ENCODE peak calls at places on chromosomes 5 and 9, in ten cellular contexts. T is mesothelial cell of epicardium, E is cardiac muscle cell, Q is WERI-Rb-1, A is foreskin fibroblast, R is astrocyte of the spinal cord, M is HFFc6, K is WTC11, Z is nephron progenitor cell, X is GM20000. P is an unnamed sample.
A peak's percentile ranks its signal among the peaks of the same experiment; 100 is the strongest.

GRCh38 chr9:35649431-35650340 is 1.0 kb downstream of the SIT1 start:
- DNase-seq in A (no peak), R (peak; percentile 10), Z (no peak), Q (no peak), X (peak; percentile 40), M (no peak), T (no peak), E (no peak), K (no peak), P (peak; percentile 5)

GRCh38 chr5:56085205-56085604 is 90.4 kb upstream of the IL6ST start:
- DNase-seq in X (no peak), K (no peak), A (no peak), T (no peak), M (no peak), E (no peak), Q (no peak), R (no peak), Z (no peak), P (no peak)

GRCh38 chr5:65032250-65032649 is 263.5 kb downstream of the CWC27 start:
- DNase-seq in M (peak; percentile 98), X (no peak), R (peak; percentile 91), T (no peak), K (no peak), Q (no peak), Z (no peak), A (peak; percentile 89), E (no peak), P (no peak)

GRCh38 chr9:133955821-133956411 is 36.2 kb downstream of the VAV2 start:
- DNase-seq in K (peak; percentile 66), T (no peak), A (peak; percentile 70), E (peak; percentile 72), M (no peak), X (peak; percentile 76), R (peak; percentile 36), Z (peak; percentile 60), Q (peak; percentile 85), P (peak; percentile 77)

GRCh38 chr5:99119326-99119725 is 190.5 kb upstream of the CHD1 start:
- DNase-seq in M (no peak), A (no peak), X (no peak), T (no peak), R (no peak), E (no peak), K (no peak), Q (no peak), Z (no peak), P (no peak)

GRCh38 chr9:124480621-124480981 is 26.6 kb downstream of the NR5A1 start:
- DNase-seq in A (peak; percentile 44), R (peak; percentile 6), K (peak; percentile 73), M (no peak), Q (peak; percentile 77), T (no peak), X (peak; percentile 83), E (peak; percentile 72), Z (peak; percentile 58), P (no peak)

GRCh38 chr5:151663617-151664322 is 22.9 kb downstream of the SPARC start:
- DNase-seq in A (peak; percentile 59), M (no peak), Q (no peak), X (no peak), E (no peak), R (no peak), Z (no peak), K (no peak), T (no peak), P (no peak)

GRCh38 chr9:33202552-33203300 is 35.6 kb upstream of the B4GALT1 start:
- DNase-seq in T (no peak), A (peak; percentile 84), Q (no peak), K (no peak), Z (no peak), X (peak; percentile 74), R (peak; percentile 71), E (no peak), M (no peak), P (no peak)

GRCh38 chr5:57887851-57888621 is 405.4 kb upstream of the ACTBL2 start:
- DNase-seq in X (no peak), M (peak; percentile 67), Z (peak; percentile 35), T (no peak), Q (peak; percentile 69), A (peak; percentile 70), R (peak; percentile 73), K (peak; percentile 35), E (peak; percentile 77), P (peak; percentile 25)

GRCh38 chr5:34452170-34452828 is 203.8 kb upstream of the RAI14 start:
- DNase-seq in A (peak; percentile 56), R (peak; percentile 38), T (no peak), M (peak; percentile 25), Q (no peak), E (peak; percentile 31), K (no peak), X (no peak), Z (no peak), P (no peak)

GRCh38 chr5:150020249-150020648 is 19.7 kb downstream of the HMGXB3 start:
- DNase-seq in E (no peak), T (no peak), K (no peak), Z (no peak), M (no peak), X (no peak), A (no peak), Q (no peak), R (no peak), P (no peak)

GRCh38 chr5:61167382-61167781 is 5.1 kb upstream of the SMIM15 start:
- DNase-seq in A (peak; percentile 75), R (peak; percentile 55), Z (no peak), Q (peak; percentile 11), X (peak; percentile 49), T (no peak), E (no peak), K (no peak), M (no peak), P (no peak)
- TF ChIP-seq CTCF in A (peak; percentile 35), R (peak; percentile 68), Z (no peak), Q (peak; percentile 20), X (peak; percentile 25), T (no peak), E (peak; percentile 42), K (no peak), M (peak; percentile 56), P (peak; percentile 44)

DNA sequence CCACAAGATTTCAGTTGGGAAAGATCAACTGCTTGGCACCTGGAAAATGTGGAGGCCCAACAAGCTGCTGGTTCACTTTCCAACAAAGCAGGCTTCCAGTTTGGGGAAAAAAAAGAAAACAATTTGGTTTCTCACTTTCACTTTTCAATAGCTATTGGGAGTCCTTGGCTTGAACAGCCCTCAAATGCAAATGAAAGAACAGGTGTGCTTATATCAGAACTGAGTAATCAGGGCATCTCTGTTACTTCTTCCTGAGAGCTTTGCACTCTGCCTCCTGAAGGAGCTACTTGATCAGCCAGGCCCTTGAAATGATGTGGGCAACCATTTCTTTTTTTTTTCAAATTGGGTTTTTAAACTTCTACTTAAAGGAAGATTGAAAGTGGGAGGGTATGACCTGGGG is 73.5 kb downstream of the MFAP3 start:
- DNase-seq in X (peak; percentile 18), M (no peak), E (no peak), R (no peak), Z (no peak), Q (no peak), A (no peak), T (no peak), K (no peak), P (no peak)
- TF ChIP-seq CTCF in X (no peak), M (no peak), E (no peak), R (no peak), Z (no peak), Q (no peak), A (no peak), T (no peak), K (no peak), P (no peak)

DNA sequence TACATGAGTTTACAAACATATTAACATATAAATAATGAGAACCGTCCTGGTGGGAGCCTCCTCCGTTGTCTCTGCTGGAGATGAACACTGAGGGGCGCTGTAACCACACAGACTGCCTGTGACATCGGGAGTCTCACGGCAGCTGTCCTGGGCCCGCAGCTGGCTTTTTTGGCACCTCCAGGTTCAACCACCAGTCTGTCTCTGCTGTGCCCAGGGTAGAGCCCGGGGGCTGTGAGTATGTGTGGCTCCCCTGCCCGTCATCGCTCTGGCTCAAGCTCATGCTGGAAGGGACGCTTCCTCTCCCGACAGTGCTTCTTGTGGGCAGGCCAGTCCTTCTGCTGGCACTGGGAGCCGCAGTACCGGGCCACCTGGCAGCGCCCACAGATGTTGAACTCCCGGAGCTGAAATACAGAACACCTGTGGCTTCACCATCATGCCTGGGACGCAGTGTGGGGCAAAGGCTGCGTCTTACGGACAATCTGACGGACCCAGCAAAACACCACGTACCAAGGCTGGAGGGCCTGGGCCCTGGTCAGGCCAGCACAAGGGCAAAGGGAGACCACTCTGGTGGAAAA is 3.6 kb upstream of the DPH7 start:
- DNase-seq in A (peak; percentile 43), X (no peak), Z (peak; percentile 32), K (peak; percentile 70), R (no peak), Q (peak; percentile 54), M (no peak), E (peak; percentile 30), T (no peak), P (no peak)
- TF ChIP-seq CTCF in A (no peak), X (no peak), Z (peak; percentile 27), K (peak; percentile 53), R (peak; percentile 16), Q (peak; percentile 52), M (peak; percentile 59), E (peak; percentile 22), T (no peak), P (peak; percentile 37)

GRCh38 chr5:135159626-135160025 is 125.6 kb upstream of the PITX1 start:
- DNase-seq in E (no peak), R (no peak), T (no peak), X (no peak), M (no peak), Z (no peak), K (no peak), Q (no peak), A (no peak), P (no peak)

GRCh38 chr5:135163391-135163790 is 129.4 kb upstream of the PITX1 start:
- DNase-seq in Z (no peak), A (no peak), X (no peak), Q (peak; percentile 42), E (no peak), T (no peak), K (no peak), R (no peak), M (no peak), P (no peak)

GRCh38 chr5:135160036-135160675 is 126.1 kb upstream of the PITX1 start:
- DNase-seq in T (no peak), R (no peak), M (no peak), X (no peak), K (no peak), Z (no peak), E (no peak), Q (no peak), A (no peak), P (no peak)

GRCh38 chr5:135163964-135164363 is 129.9 kb upstream of the PITX1 start:
- DNase-seq in K (no peak), X (no peak), T (no peak), Z (no peak), E (no peak), Q (no peak), R (no peak), M (no peak), A (no peak), P (no peak)

DNA sequence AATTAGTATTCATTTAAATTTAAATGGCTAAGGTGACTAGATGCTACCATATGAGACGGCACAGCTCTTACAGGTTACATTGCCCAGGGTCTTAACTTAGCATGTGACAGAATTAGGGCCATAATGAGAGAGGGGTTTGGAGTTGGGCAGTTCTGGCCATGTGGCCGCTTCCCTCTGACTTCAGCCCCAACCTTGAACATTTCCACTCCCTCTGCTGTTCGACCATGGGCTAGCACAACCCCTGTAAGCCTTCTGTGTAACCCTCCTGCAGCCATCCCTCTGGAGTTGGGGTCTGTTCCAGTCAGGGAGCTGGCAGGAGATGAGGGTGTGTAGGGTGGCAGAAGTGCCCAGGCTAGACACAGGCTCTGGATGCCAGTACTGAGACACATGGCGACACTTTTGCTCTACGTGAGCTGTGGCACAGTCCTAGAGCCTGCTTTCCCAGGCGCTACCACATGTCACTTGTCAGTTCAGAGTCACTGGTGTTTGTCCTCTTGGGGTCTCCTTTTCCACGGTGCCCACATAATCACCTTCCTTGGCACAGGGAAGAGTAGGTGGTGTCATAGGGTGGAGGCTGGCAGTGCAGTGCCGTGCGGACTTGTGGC is 128.7 kb upstream of the PITX1 start:
- DNase-seq in M (no peak), R (no peak), Z (no peak), E (no peak), Q (peak; percentile 53), X (no peak), K (no peak), T (no peak), A (no peak), P (no peak)
- TF ChIP-seq CTCF in M (peak; percentile 45), R (no peak), Z (no peak), E (no peak), Q (peak; percentile 58), X (no peak), K (no peak), T (no peak), A (no peak), P (no peak)